ENCODE peak calls at places on chromosomes 16 and 17, in ten cellular contexts. H, A, J, O, T, S, G, F, U and K are unnamed samples.
A peak's percentile ranks its signal among the peaks of the same experiment; 100 is the strongest.

GRCh38 chr17:2214047-2214717 is 89.4 kb downstream of the SMG6 start:
- DNase-seq in H (peak; percentile 87), A (peak; percentile 41), J (peak; percentile 96), O (no peak), T (peak; percentile 95), S (peak; percentile 47), G (no peak), F (peak; percentile 96), U (no peak), K (no peak)

GRCh38 chr17:7590743-7591142 is 849 bp upstream of the SOX15 start:
- DNase-seq in H (peak; percentile 36), A (no peak), J (peak; percentile 86), O (no peak), T (no peak), S (no peak), G (no peak), F (peak; percentile 81), U (no peak), K (no peak)

GRCh38 chr16:30949655-30950515 is 1.0 kb downstream of the ORAI3 start:
- DNase-seq in H (peak; percentile 88), A (peak; percentile 84), J (peak; percentile 96), O (peak; percentile 56), T (peak; percentile 90), S (peak; percentile 82), G (no peak), F (peak; percentile 97), U (no peak), K (peak; percentile 91)

GRCh38 chr16:86035906-86036305 is 136.9 kb downstream of the IRF8 start:
- DNase-seq in H (no peak), A (no peak), J (no peak), O (no peak), T (no peak), S (no peak), G (no peak), F (no peak), U (no peak), K (no peak)

GRCh38 chr16:7363397-7364053 is 30.9 kb downstream of the RBFOX1 start:
- DNase-seq in H (no peak), A (peak; percentile 42), J (no peak), O (no peak), T (no peak), S (peak; percentile 44), G (no peak), F (no peak), U (no peak), K (no peak)

GRCh38 chr16:3088925-3089716 is 10.0 kb downstream of the ZSCAN10 start:
- DNase-seq in H (no peak), A (no peak), J (no peak), O (no peak), T (no peak), S (no peak), G (no peak), F (no peak), U (no peak), K (peak; percentile 50)

GRCh38 chr16:84158455-84158854 is 13.3 kb downstream of the DNAAF1 start:
- DNase-seq in H (no peak), A (no peak), J (no peak), O (no peak), T (no peak), S (no peak), G (no peak), F (no peak), U (no peak), K (no peak)

GRCh38 chr17:1201132-1201702 is 21.4 kb upstream of the ABR start:
- DNase-seq in H (no peak), A (no peak), J (no peak), O (no peak), T (no peak), S (no peak), G (no peak), F (no peak), U (no peak), K (peak; percentile 40)

GRCh38 chr16:86062271-86062965 is 163.5 kb downstream of the IRF8 start:
- DNase-seq in H (no peak), A (no peak), J (no peak), O (no peak), T (no peak), S (no peak), G (no peak), F (no peak), U (no peak), K (no peak)

GRCh38 chr17:76736349-76737081 is 616 bp downstream of the SRSF2 start:
- DNase-seq in H (peak; percentile 73), A (peak; percentile 87), J (peak; percentile 68), O (peak; percentile 77), T (peak; percentile 75), S (peak; percentile 83), G (no peak), F (peak; percentile 87), U (peak; percentile 51), K (peak; percentile 96)

GRCh38 chr16:52497067-52497816 is 49.7 kb downstream of the TOX3 start:
- DNase-seq in H (no peak), A (no peak), J (peak; percentile 58), O (no peak), T (peak; percentile 7), S (no peak), G (no peak), F (peak; percentile 0), U (no peak), K (no peak)

GRCh38 chr16:81645303-81645702 is 133.8 kb upstream of the PLCG2 start:
- DNase-seq in H (peak; percentile 84), A (peak; percentile 45), J (peak; percentile 95), O (no peak), T (peak; percentile 94), S (peak; percentile 66), G (peak; percentile 67), F (peak; percentile 78), U (no peak), K (peak; percentile 33)

GRCh38 chr17:83193336-83194188 is 114.2 kb downstream of the METRNL start:
- DNase-seq in H (peak; percentile 58), A (peak; percentile 18), J (no peak), O (no peak), T (no peak), S (peak; percentile 20), G (no peak), F (no peak), U (no peak), K (no peak)

GRCh38 chr17:59848778-59849177 is 44.0 kb downstream of the TUBD1 start:
- DNase-seq in H (peak; percentile 94), A (no peak), J (peak; percentile 85), O (no peak), T (peak; percentile 85), S (peak; percentile 50), G (no peak), F (peak; percentile 73), U (no peak), K (peak; percentile 93)

DNA sequence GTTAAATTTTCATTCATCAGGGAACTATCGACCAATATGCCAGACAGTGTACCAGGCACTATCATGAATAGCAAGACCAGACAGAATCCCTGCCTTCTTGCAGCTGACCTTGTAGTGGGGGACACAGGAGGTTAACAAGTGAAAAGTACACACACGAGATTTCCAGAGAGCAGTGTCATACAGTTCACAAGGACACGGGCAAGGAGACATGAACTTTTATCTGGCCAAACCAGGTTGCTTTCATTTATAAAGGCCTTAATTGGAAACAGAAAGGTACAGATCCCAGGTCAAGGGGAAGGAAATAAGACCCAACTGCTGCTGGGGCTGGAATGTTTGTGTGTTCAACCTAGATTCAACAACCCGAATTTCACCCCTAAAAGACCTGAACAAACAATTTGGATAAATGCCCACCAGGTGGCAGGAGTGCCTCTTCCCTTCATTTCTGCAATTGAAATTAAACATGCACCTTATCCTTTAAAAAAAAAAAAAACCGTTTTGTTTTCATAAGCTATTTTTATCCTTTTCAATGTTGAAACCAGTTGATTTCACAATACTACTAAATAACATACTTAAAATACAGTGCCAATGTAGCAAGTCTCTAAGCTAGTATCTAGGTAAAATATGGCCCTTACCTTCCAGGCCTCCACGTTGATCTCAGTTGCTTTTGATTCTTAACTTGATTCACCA is 65.9 kb downstream of the EMP2 start:
- DNase-seq in H (peak; percentile 70), A (no peak), J (peak; percentile 70), O (peak; percentile 57), T (peak; percentile 81), S (no peak), G (peak; percentile 51), F (peak; percentile 78), U (peak; percentile 49), K (no peak)
- TF ChIP-seq CTCF in H (peak; percentile 60), A (peak; percentile 64), J (peak; percentile 67), O (peak; percentile 79), T (peak; percentile 47), S (peak; percentile 65), G (peak; percentile 58), F (peak; percentile 45), U (peak; percentile 85), K (peak; percentile 70)

GRCh38 chr16:56630134-56630533 is 2.3 kb upstream of the MT1M start:
- DNase-seq in H (no peak), A (no peak), J (no peak), O (no peak), T (no peak), S (no peak), G (no peak), F (no peak), U (no peak), K (no peak)
- TF ChIP-seq CTCF in H (no peak), A (no peak), J (no peak), O (no peak), T (no peak), S (no peak), G (no peak), F (no peak), U (no peak), K (no peak)

GRCh38 chr17:10088444-10088843 is 110.0 kb downstream of the GAS7 start:
- DNase-seq in H (no peak), A (no peak), J (no peak), O (no peak), T (no peak), S (no peak), G (no peak), F (no peak), U (no peak), K (no peak)

GRCh38 chr17:10087333-10087732 is 111.1 kb downstream of the GAS7 start:
- DNase-seq in H (no peak), A (no peak), J (no peak), O (no peak), T (peak; percentile 18), S (no peak), G (no peak), F (no peak), U (no peak), K (no peak)

GRCh38 chr17:10092595-10092994 is 105.8 kb downstream of the GAS7 start:
- DNase-seq in H (no peak), A (no peak), J (no peak), O (no peak), T (no peak), S (no peak), G (no peak), F (no peak), U (no peak), K (no peak)

GRCh38 chr17:10089221-10089799 is 109.1 kb downstream of the GAS7 start:
- DNase-seq in H (no peak), A (no peak), J (no peak), O (no peak), T (peak; percentile 29), S (no peak), G (no peak), F (no peak), U (no peak), K (no peak)

GRCh38 chr17:10091051-10091450 is 107.4 kb downstream of the GAS7 start:
- DNase-seq in H (peak; percentile 44), A (no peak), J (no peak), O (no peak), T (no peak), S (no peak), G (no peak), F (no peak), U (no peak), K (no peak)
- TF ChIP-seq CTCF in H (no peak), A (no peak), J (no peak), O (no peak), T (no peak), S (no peak), G (no peak), F (no peak), U (no peak), K (no peak)

GRCh38 chr17:46046957-46047356 is 47.9 kb downstream of the STH start:
- DNase-seq in H (peak; percentile 25), A (no peak), J (no peak), O (no peak), T (peak; percentile 79), S (no peak), G (no peak), F (peak; percentile 33), U (no peak), K (no peak)
- TF ChIP-seq CTCF in H (no peak), A (no peak), J (no peak), O (peak; percentile 53), T (no peak), S (no peak), G (no peak), F (no peak), U (peak; percentile 17), K (no peak)